ENCODE peak calls at places on chromosomes 13 and 19, in eight cellular contexts. One of them, this sample, is unnamed.

GRCh38 chr19:6070179-6071102 is 39.9 kb downstream of the RFX2 start:
- DNase-seq in GM23338: no peak
- DNase-seq in K562: no peak
- DNase-seq in H1: no peak
- DNase-seq in endothelial cell of umbilical vein: no peak
- DNase-seq in GM12878: no peak
- DNase-seq in HCT116: no peak
- DNase-seq in HepG2: no peak
- DNase-seq in this sample: no peak

GRCh38 chr19:40348961-40349507 is 539 bp downstream of the PLD3 start:
- DNase-seq in K562: peak
- DNase-seq in H1: no peak
- DNase-seq in GM12878: no peak
- DNase-seq in GM23338: peak
- DNase-seq in HepG2: peak
- DNase-seq in endothelial cell of umbilical vein: peak
- DNase-seq in HCT116: peak
- DNase-seq in this sample: no peak

GRCh38 chr19:17641181-17641580 is 47.0 kb downstream of the UNC13A start:
- DNase-seq in GM12878: no peak
- DNase-seq in HCT116: no peak
- DNase-seq in HepG2: no peak
- DNase-seq in K562: no peak
- DNase-seq in H1: no peak
- DNase-seq in endothelial cell of umbilical vein: no peak
- DNase-seq in GM23338: no peak
- DNase-seq in this sample: no peak

GRCh38 chr13:72537400-72537780 is 190.0 kb downstream of the MZT1 start:
- DNase-seq in H1: no peak
- DNase-seq in HCT116: no peak
- DNase-seq in HepG2: peak
- DNase-seq in K562: no peak
- DNase-seq in endothelial cell of umbilical vein: no peak
- DNase-seq in GM23338: no peak
- DNase-seq in GM12878: no peak
- DNase-seq in this sample: no peak

GRCh38 chr13:49569993-49570689 is 15.2 kb downstream of the RCBTB1 start:
- DNase-seq in HCT116: no peak
- DNase-seq in HepG2: no peak
- DNase-seq in K562: no peak
- DNase-seq in H1: no peak
- DNase-seq in GM23338: no peak
- DNase-seq in GM12878: no peak
- DNase-seq in endothelial cell of umbilical vein: no peak
- DNase-seq in this sample: no peak

GRCh38 chr13:91946498-91947070 is 548.2 kb downstream of the GPC5 start:
- DNase-seq in HCT116: no peak
- DNase-seq in GM23338: peak
- DNase-seq in H1: no peak
- DNase-seq in endothelial cell of umbilical vein: peak
- DNase-seq in K562: peak
- DNase-seq in GM12878: no peak
- DNase-seq in HepG2: peak
- DNase-seq in this sample: no peak

GRCh38 chr19:29749450-29749849 is 34.4 kb upstream of the C19orf12 start:
- DNase-seq in GM12878: no peak
- DNase-seq in GM23338: no peak
- DNase-seq in K562: no peak
- DNase-seq in endothelial cell of umbilical vein: no peak
- DNase-seq in HepG2: no peak
- DNase-seq in HCT116: no peak
- DNase-seq in H1: no peak
- DNase-seq in this sample: no peak

GRCh38 chr19:16319466-16319865 is 5.2 kb upstream of the KLF2 start:
- DNase-seq in endothelial cell of umbilical vein: no peak
- DNase-seq in GM23338: no peak
- DNase-seq in HepG2: no peak
- DNase-seq in GM12878: no peak
- DNase-seq in K562: no peak
- DNase-seq in HCT116: no peak
- DNase-seq in H1: no peak
- DNase-seq in this sample: no peak

GRCh38 chr19:38430931-38431330 is 2.6 kb upstream of the RYR1 start:
- DNase-seq in HCT116: no peak
- DNase-seq in GM12878: no peak
- DNase-seq in HepG2: no peak
- DNase-seq in K562: no peak
- DNase-seq in GM23338: no peak
- DNase-seq in endothelial cell of umbilical vein: no peak
- DNase-seq in H1: no peak
- DNase-seq in this sample: no peak

GRCh38 chr19:47713046-47714021 is at the start of gene EHD2:
- DNase-seq in K562: peak
- DNase-seq in endothelial cell of umbilical vein: peak
- DNase-seq in H1: no peak
- DNase-seq in HepG2: no peak
- DNase-seq in GM23338: peak
- DNase-seq in GM12878: no peak
- DNase-seq in HCT116: no peak
- DNase-seq in this sample: no peak

GRCh38 chr19:4328243-4328990 is 10.2 kb downstream of the STAP2 start:
- DNase-seq in GM23338: peak
- DNase-seq in K562: peak
- DNase-seq in HCT116: peak
- DNase-seq in H1: peak
- DNase-seq in endothelial cell of umbilical vein: peak
- DNase-seq in GM12878: peak
- DNase-seq in HepG2: no peak
- DNase-seq in this sample: peak

GRCh38 chr19:13796301-13797057 is 1.2 kb downstream of the ZSWIM4 start:
- DNase-seq in K562: no peak
- DNase-seq in HCT116: peak
- DNase-seq in endothelial cell of umbilical vein: peak
- DNase-seq in HepG2: peak
- DNase-seq in H1: no peak
- DNase-seq in GM23338: peak
- DNase-seq in GM12878: no peak
- DNase-seq in this sample: no peak

GRCh38 chr19:48502720-48503018 is 9.0 kb downstream of the LMTK3 start:
- DNase-seq in GM12878: no peak
- DNase-seq in GM23338: no peak
- DNase-seq in HCT116: no peak
- DNase-seq in K562: no peak
- DNase-seq in HepG2: no peak
- DNase-seq in H1: no peak
- DNase-seq in endothelial cell of umbilical vein: no peak
- DNase-seq in this sample: no peak

GRCh38 chr19:36169084-36169760 is 17.0 kb upstream of the COX7A1 start:
- DNase-seq in GM23338: peak
- DNase-seq in HepG2: no peak
- DNase-seq in H1: no peak
- DNase-seq in HCT116: no peak
- DNase-seq in endothelial cell of umbilical vein: peak
- DNase-seq in K562: no peak
- DNase-seq in GM12878: no peak
- DNase-seq in this sample: peak

GRCh38 chr19:6227156-6227940 is 52.4 kb downstream of the MLLT1 start:
- DNase-seq in GM23338: no peak
- DNase-seq in K562: no peak
- DNase-seq in HCT116: no peak
- DNase-seq in H1: no peak
- DNase-seq in endothelial cell of umbilical vein: no peak
- DNase-seq in HepG2: no peak
- DNase-seq in GM12878: no peak
- DNase-seq in this sample: no peak

GRCh38 chr13:25286308-25286968 is 850 bp downstream of the MTMR6 start:
- DNase-seq in GM12878: no peak
- DNase-seq in endothelial cell of umbilical vein: peak
- DNase-seq in HepG2: peak
- DNase-seq in HCT116: no peak
- DNase-seq in GM23338: peak
- DNase-seq in H1: no peak
- DNase-seq in K562: peak
- DNase-seq in this sample: no peak
- TF ChIP-seq EZH2 in GM12878: no peak
- TF ChIP-seq EZH2 in endothelial cell of umbilical vein: no peak
- TF ChIP-seq EZH2 in HepG2: no peak
- TF ChIP-seq EZH2 in HCT116: no peak
- TF ChIP-seq EZH2 in GM23338: no peak
- TF ChIP-seq EZH2 in H1: no peak
- TF ChIP-seq EZH2 in K562: no peak
- TF ChIP-seq EZH2 in this sample: no peak

GRCh38 chr19:44822670-44823372 is 13.9 kb downstream of the BCAM start:
- DNase-seq in GM23338: no peak
- DNase-seq in GM12878: no peak
- DNase-seq in endothelial cell of umbilical vein: no peak
- DNase-seq in H1: no peak
- DNase-seq in HCT116: no peak
- DNase-seq in K562: no peak
- DNase-seq in HepG2: no peak
- DNase-seq in this sample: no peak
- TF ChIP-seq POLR2AphosphoS5 in GM23338: no peak
- TF ChIP-seq POLR2AphosphoS5 in GM12878: no peak
- TF ChIP-seq POLR2AphosphoS5 in endothelial cell of umbilical vein: no peak
- TF ChIP-seq POLR2AphosphoS5 in H1: no peak
- TF ChIP-seq POLR2AphosphoS5 in HCT116: no peak
- TF ChIP-seq POLR2AphosphoS5 in K562: no peak
- TF ChIP-seq POLR2AphosphoS5 in HepG2: no peak
- TF ChIP-seq POLR2AphosphoS5 in this sample: no peak

GRCh38 chr13:52155177-52155576 is 4.2 kb downstream of the NEK3 start:
- DNase-seq in HCT116: no peak
- DNase-seq in HepG2: no peak
- DNase-seq in GM12878: no peak
- DNase-seq in H1: no peak
- DNase-seq in K562: no peak
- DNase-seq in endothelial cell of umbilical vein: no peak
- DNase-seq in GM23338: no peak
- DNase-seq in this sample: no peak
- H3K4me3 ChIP-seq in HCT116: no peak
- H3K4me3 ChIP-seq in HepG2: no peak
- H3K4me3 ChIP-seq in GM12878: no peak
- H3K4me3 ChIP-seq in H1: no peak
- H3K4me3 ChIP-seq in K562: no peak
- H3K4me3 ChIP-seq in endothelial cell of umbilical vein: no peak
- H3K4me3 ChIP-seq in GM23338: no peak
- H3K4me3 ChIP-seq in this sample: no peak

DNA sequence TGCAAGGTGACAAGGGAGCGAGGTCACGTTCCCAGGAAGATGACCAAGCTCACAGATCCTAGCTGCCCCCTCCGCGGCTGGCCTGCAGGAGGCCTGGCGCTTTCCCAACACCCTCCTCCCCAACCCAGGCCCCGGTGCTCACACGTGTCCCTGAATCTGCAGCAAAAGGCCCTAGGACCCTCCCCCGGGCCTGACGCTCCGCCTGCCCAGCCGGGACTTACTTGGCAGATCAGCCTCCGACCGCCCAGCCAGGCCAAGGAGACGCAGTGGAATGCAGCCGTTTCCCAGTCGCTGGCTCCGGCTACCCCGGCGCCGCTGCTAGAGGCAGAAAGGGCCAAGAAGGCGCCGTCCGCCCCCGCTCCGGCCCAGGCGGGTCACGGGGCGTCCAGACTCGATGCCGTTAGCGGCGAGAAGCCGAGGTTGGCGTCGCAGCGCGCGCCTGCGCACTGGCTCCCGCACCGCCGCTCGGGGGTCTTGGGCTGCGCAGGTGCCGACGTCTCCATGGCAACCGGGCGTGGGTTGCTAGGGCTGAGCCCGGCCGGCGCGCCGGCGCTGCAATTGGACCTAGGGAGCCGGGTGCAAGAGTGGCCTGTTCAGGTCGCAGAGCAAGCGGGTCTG is at the start of gene PNMA8A:
- DNase-seq in K562: peak
- DNase-seq in HepG2: no peak
- DNase-seq in HCT116: no peak
- DNase-seq in GM23338: peak
- DNase-seq in GM12878: no peak
- DNase-seq in endothelial cell of umbilical vein: peak
- DNase-seq in H1: peak
- DNase-seq in this sample: no peak
- TF ChIP-seq EZH2 in K562: no peak
- TF ChIP-seq EZH2 in HepG2: no peak
- TF ChIP-seq EZH2 in HCT116: no peak
- TF ChIP-seq EZH2 in GM23338: no peak
- TF ChIP-seq EZH2 in GM12878: no peak
- TF ChIP-seq EZH2 in endothelial cell of umbilical vein: peak
- TF ChIP-seq EZH2 in H1: no peak
- TF ChIP-seq EZH2 in this sample: no peak

DNA sequence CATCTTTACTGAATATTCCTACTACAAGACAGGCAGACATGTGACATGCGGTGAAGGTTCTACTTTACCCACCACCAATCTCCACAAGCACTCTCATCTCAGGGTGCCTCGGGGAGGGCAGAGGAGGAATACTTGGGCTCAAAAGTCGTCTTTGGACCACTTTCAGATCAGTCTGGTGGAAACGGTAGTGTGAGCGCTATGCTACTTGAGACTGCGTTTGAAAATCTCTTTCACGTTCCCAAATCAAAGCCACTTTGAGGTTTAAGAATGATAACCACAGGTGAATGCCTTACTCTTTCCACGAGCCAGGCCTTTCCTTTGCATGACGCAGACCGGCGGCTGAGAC is 1.5 kb upstream of the SOX1 start:
- DNase-seq in GM12878: no peak
- DNase-seq in endothelial cell of umbilical vein: no peak
- DNase-seq in HCT116: no peak
- DNase-seq in K562: no peak
- DNase-seq in GM23338: no peak
- DNase-seq in H1: no peak
- DNase-seq in HepG2: no peak
- DNase-seq in this sample: no peak
- TF ChIP-seq POLR2AphosphoS5 in GM12878: no peak
- TF ChIP-seq POLR2AphosphoS5 in endothelial cell of umbilical vein: no peak
- TF ChIP-seq POLR2AphosphoS5 in HCT116: no peak
- TF ChIP-seq POLR2AphosphoS5 in K562: no peak
- TF ChIP-seq POLR2AphosphoS5 in GM23338: no peak
- TF ChIP-seq POLR2AphosphoS5 in H1: no peak
- TF ChIP-seq POLR2AphosphoS5 in HepG2: no peak
- TF ChIP-seq POLR2AphosphoS5 in this sample: no peak

GRCh38 chr19:2503521-2504109 is 27.7 kb downstream of the GADD45B start:
- DNase-seq in H1: no peak
- DNase-seq in HepG2: no peak
- DNase-seq in endothelial cell of umbilical vein: no peak
- DNase-seq in HCT116: peak
- DNase-seq in GM23338: no peak
- DNase-seq in GM12878: no peak
- DNase-seq in K562: peak
- DNase-seq in this sample: no peak
- H3K4me3 ChIP-seq in H1: no peak
- H3K4me3 ChIP-seq in HepG2: no peak
- H3K4me3 ChIP-seq in endothelial cell of umbilical vein: no peak
- H3K4me3 ChIP-seq in HCT116: peak
- H3K4me3 ChIP-seq in GM23338: no peak
- H3K4me3 ChIP-seq in GM12878: no peak
- H3K4me3 ChIP-seq in K562: no peak
- H3K4me3 ChIP-seq in this sample: no peak

This sample was measured in SK-N-MC.